ENCODE peak calls at places on chromosomes 5 and 9, in seven cellular contexts. M is astrocyte of the spinal cord; B is DMS153; Y is central memory CD8-positive, alpha-beta T cell; C is AG09319; E is activated gamma-delta T cell treated with anti-CD3 and anti-CD28 coated beads, Interleukin-2, amount 50 U/mL, for 16 hours; N is NCI-H1092 treated with DMSO at 0.1 percent for 48 hours. I is an unnamed sample.

GRCh38 chr5:87195104-87195581 is 72.5 kb upstream of the RASA1 start:
- DNase-seq in M (peak), B (no peak), Y (no peak), C (peak), E (no peak), N (no peak), I (no peak)

GRCh38 chr9:34025062-34025461 is 23.6 kb downstream of the UBAP2 start:
- DNase-seq in M (no peak), B (no peak), Y (no peak), C (no peak), E (no peak), N (no peak), I (no peak)

GRCh38 chr5:58240286-58240685 is 219.6 kb downstream of the PLK2 start:
- DNase-seq in M (peak), B (no peak), Y (no peak), C (no peak), E (no peak), N (no peak), I (no peak)

GRCh38 chr5:110401881-110402280 is 324.6 kb downstream of the TMEM232 start:
- DNase-seq in M (no peak), B (no peak), Y (no peak), C (no peak), E (no peak), N (no peak), I (no peak)

GRCh38 chr9:71762900-71763653 is 5.2 kb downstream of the CEMIP2 start:
- DNase-seq in M (peak), B (no peak), Y (no peak), C (no peak), E (no peak), N (no peak), I (no peak)

GRCh38 chr9:25964239-25964638 is 286.0 kb upstream of the TUSC1 start:
- DNase-seq in M (peak), B (peak), Y (no peak), C (peak), E (no peak), N (peak), I (no peak)

GRCh38 chr5:170302729-170303501 is 5.3 kb upstream of the LCP2 start:
- DNase-seq in M (no peak), B (no peak), Y (peak), C (no peak), E (peak), N (no peak), I (peak)

GRCh38 chr9:131608469-131609115 is 63.3 kb downstream of the PRRT1B start:
- DNase-seq in M (peak), B (no peak), Y (no peak), C (peak), E (no peak), N (no peak), I (no peak)

GRCh38 chr9:800561-800960 is 40.9 kb upstream of the DMRT1 start:
- DNase-seq in M (no peak), B (no peak), Y (no peak), C (no peak), E (no peak), N (no peak), I (no peak)

GRCh38 chr9:93254806-93255519 is 71.0 kb downstream of the WNK2 start:
- DNase-seq in M (no peak), B (no peak), Y (no peak), C (no peak), E (no peak), N (no peak), I (no peak)

GRCh38 chr5:14165375-14166091 is 22.4 kb downstream of the TRIO start:
- DNase-seq in M (peak), B (no peak), Y (no peak), C (no peak), E (no peak), N (no peak), I (no peak)

GRCh38 chr5:178257650-178258049 is 25.0 kb upstream of the PHYKPL start:
- DNase-seq in M (no peak), B (no peak), Y (no peak), C (no peak), E (no peak), N (no peak), I (no peak)

GRCh38 chr5:58360794-58361193 is 99.1 kb downstream of the PLK2 start:
- DNase-seq in M (no peak), B (no peak), Y (no peak), C (no peak), E (no peak), N (no peak), I (no peak)

GRCh38 chr9:93567271-93567959 is 9.0 kb upstream of the PHF2 start:
- DNase-seq in M (no peak), B (peak), Y (no peak), C (no peak), E (no peak), N (peak), I (no peak)

GRCh38 chr5:43581398-43581797 is 21.6 kb upstream of the NNT start:
- DNase-seq in M (no peak), B (no peak), Y (no peak), C (no peak), E (no peak), N (no peak), I (no peak)

GRCh38 chr9:68974431-68974830 is 39.5 kb downstream of the PRKACG start:
- DNase-seq in M (no peak), B (no peak), Y (no peak), C (no peak), E (no peak), N (no peak), I (no peak)

GRCh38 chr5:88787856-88788255 is 95.1 kb downstream of the MEF2C start:
- DNase-seq in M (peak), B (no peak), Y (no peak), C (no peak), E (no peak), N (no peak), I (no peak)

GRCh38 chr5:138752951-138753793 is at the start of gene CTNNA1:
- DNase-seq in M (peak), B (no peak), Y (no peak), C (no peak), E (no peak), N (no peak), I (peak)

GRCh38 chr5:56737918-56738606 is 77.3 kb upstream of the MAP3K1 start:
- DNase-seq in M (no peak), B (no peak), Y (no peak), C (no peak), E (no peak), N (no peak), I (no peak)

GRCh38 chr5:5066276-5067186 is 73.6 kb upstream of the ADAMTS16 start:
- DNase-seq in M (peak), B (no peak), Y (no peak), C (no peak), E (no peak), N (no peak), I (no peak)

GRCh38 chr5:16411741-16412455 is 53.7 kb downstream of the ZNF622 start:
- DNase-seq in M (no peak), B (peak), Y (no peak), C (no peak), E (no peak), N (no peak), I (no peak)

GRCh38 chr5:157312492-157312891 is 46.6 kb downstream of the CYFIP2 start:
- DNase-seq in M (peak), B (no peak), Y (peak), C (no peak), E (peak), N (peak), I (peak)

GRCh38 chr5:159097461-159098284 is 2.0 kb downstream of the EBF1 start:
- DNase-seq in M (peak), B (no peak), Y (no peak), C (no peak), E (no peak), N (peak), I (no peak)

GRCh38 chr9:98135558-98135934 is 16.5 kb upstream of the TRIM14 start:
- DNase-seq in M (no peak), B (peak), Y (no peak), C (no peak), E (no peak), N (no peak), I (no peak)

GRCh38 chr5:157778121-157778805 is 34.8 kb downstream of the LSM11 start:
- DNase-seq in M (peak), B (peak), Y (no peak), C (peak), E (no peak), N (peak), I (no peak)